ENCODE peak calls at places on chromosomes 2 and 18, in seven cellular contexts. R is GM13976, V is neuronal stem cell, M is hypothalamus, L is T-helper 2 cell, Z is AG04450, H is fibroblast of gingiva. Q is an unnamed sample.
A peak's percentile ranks its signal among the peaks of the same experiment; 100 is the strongest.

GRCh38 chr2:216389565-216389964 is 17.3 kb upstream of the MARCHF4 start:
- DNase-seq in H (no peak), R (no peak), M (no peak), Z (no peak), L (no peak), V (no peak), Q (no peak)

GRCh38 chr2:6880200-6880733 is 2.7 kb downstream of the RSAD2 start:
- DNase-seq in M (no peak), H (no peak), Z (no peak), V (no peak), R (no peak), L (no peak), Q (no peak)

GRCh38 chr2:19350678-19351401 is 7.6 kb downstream of the OSR1 start:
- DNase-seq in M (no peak), L (no peak), V (no peak), Z (no peak), R (peak; percentile 27), H (no peak), Q (no peak)

GRCh38 chr2:55010149-55010591 is 40.1 kb downstream of the RTN4 start:
- DNase-seq in Z (no peak), M (peak; percentile 47), L (peak; percentile 41), R (peak; percentile 24), H (peak; percentile 65), V (no peak), Q (no peak)

GRCh38 chr2:235171511-235172130 is 219.8 kb downstream of the SH3BP4 start:
- DNase-seq in M (no peak), R (no peak), H (peak; percentile 88), L (no peak), V (no peak), Z (peak; percentile 10), Q (no peak)

GRCh38 chr18:10020176-10020575 is 106.4 kb downstream of the VAPA start:
- DNase-seq in H (no peak), M (no peak), R (no peak), Z (no peak), V (no peak), L (no peak), Q (no peak)

GRCh38 chr2:85843543-85843942 is 45.2 kb downstream of the ST3GAL5 start:
- DNase-seq in Z (no peak), V (no peak), H (no peak), M (no peak), L (no peak), R (no peak), Q (no peak)

GRCh38 chr2:240136671-240137292 is 677 bp upstream of the COPS9 start:
- DNase-seq in M (no peak), Z (no peak), V (no peak), R (peak; percentile 63), L (no peak), H (no peak), Q (no peak)

GRCh38 chr18:70058916-70059315 is 111.2 kb upstream of the CD226 start:
- DNase-seq in V (no peak), M (no peak), Z (no peak), L (no peak), H (no peak), R (peak; percentile 57), Q (no peak)

GRCh38 chr2:119827866-119828507 is 68.3 kb downstream of the PTPN4 start:
- DNase-seq in Z (no peak), V (no peak), L (no peak), H (peak; percentile 6), R (no peak), M (no peak), Q (no peak)

GRCh38 chr2:160940699-160941098 is 219.5 kb upstream of the TANK start:
- DNase-seq in R (no peak), Z (no peak), V (no peak), L (no peak), H (peak; percentile 20), M (no peak), Q (no peak)

GRCh38 chr18:27735117-27735516 is 441.8 kb downstream of the CDH2 start:
- DNase-seq in R (no peak), V (no peak), M (no peak), H (no peak), Z (no peak), L (no peak), Q (no peak)

GRCh38 chr2:190961918-190962487 is 52.0 kb downstream of the STAT1 start:
- DNase-seq in H (no peak), R (no peak), V (no peak), M (no peak), Z (no peak), L (no peak), Q (no peak)

GRCh38 chr2:191404568-191404991 is 159.4 kb downstream of the MYO1B start:
- DNase-seq in Z (no peak), H (no peak), V (no peak), M (no peak), L (no peak), R (no peak), Q (no peak)

GRCh38 chr2:219178377-219179175 is 501 bp downstream of the RETREG2 start:
- DNase-seq in R (peak; percentile 60), Z (no peak), M (no peak), L (no peak), H (no peak), V (peak; percentile 40), Q (peak; percentile 26)

GRCh38 chr18:69885841-69886531 is 61.7 kb downstream of the CD226 start:
- DNase-seq in Z (no peak), V (no peak), L (peak; percentile 17), R (peak; percentile 36), H (no peak), M (no peak), Q (no peak)

GRCh38 chr18:9135081-9135911 is 1.3 kb upstream of the ANKRD12 start:
- DNase-seq in L (no peak), H (no peak), M (no peak), R (no peak), V (no peak), Z (no peak), Q (no peak)

GRCh38 chr18:59067873-59068272 is 71.8 kb upstream of the SEC11C start:
- DNase-seq in R (no peak), M (no peak), Z (no peak), L (no peak), V (no peak), H (peak; percentile 5), Q (no peak)

GRCh38 chr18:14963246-14963645 is 215.3 kb downstream of the ANKRD30B start:
- DNase-seq in R (no peak), Z (no peak), M (no peak), V (no peak), H (no peak), L (no peak), Q (no peak)

GRCh38 chr2:36706451-36706850 is 9.9 kb downstream of the VIT start:
- DNase-seq in R (no peak), H (peak; percentile 9), V (no peak), L (no peak), Z (no peak), M (no peak), Q (no peak)

GRCh38 chr18:53906681-53907080 is 317.8 kb downstream of the MBD2 start:
- DNase-seq in M (no peak), Z (no peak), H (no peak), R (no peak), L (no peak), V (no peak), Q (no peak)

GRCh38 chr2:217804786-217805678 is 197.8 kb downstream of the TNS1 start:
- DNase-seq in Z (no peak), V (no peak), M (no peak), L (no peak), R (no peak), H (peak; percentile 18), Q (no peak)

GRCh38 chr2:98334439-98335078 is 11.7 kb upstream of the CNGA3 start:
- DNase-seq in H (peak; percentile 85), L (no peak), R (no peak), V (no peak), M (no peak), Z (peak; percentile 43), Q (no peak)

GRCh38 chr2:178478102-178478441 is 328 bp downstream of the FKBP7 start:
- DNase-seq in H (peak; percentile 13), R (peak; percentile 23), M (no peak), L (no peak), V (no peak), Z (no peak), Q (no peak)

GRCh38 chr2:86078801-86079545 is 26.7 kb downstream of the POLR1A start:
- DNase-seq in V (no peak), R (peak; percentile 47), M (no peak), L (peak; percentile 23), Z (no peak), H (peak; percentile 49), Q (no peak)

GRCh38 chr2:239116456-239117246 is 268.8 kb downstream of the TWIST2 start:
- DNase-seq in R (no peak), L (no peak), V (no peak), M (no peak), Z (no peak), H (no peak), Q (no peak)

GRCh38 chr2:182422864-182423263 is 4.0 kb downstream of the PDE1A start:
- DNase-seq in V (no peak), L (no peak), Z (no peak), H (no peak), M (no peak), R (no peak), Q (no peak)

GRCh38 chr18:34493566-34494358 is 216.3 kb upstream of the DTNA start:
- DNase-seq in R (peak; percentile 59), V (peak; percentile 40), H (no peak), Z (no peak), M (peak; percentile 39), L (no peak), Q (no peak)

GRCh38 chr2:196336715-196337617 is 165.6 kb upstream of the STK17B start:
- DNase-seq in R (no peak), M (no peak), H (peak; percentile 41), V (peak; percentile 9), L (peak; percentile 5), Z (no peak), Q (peak; percentile 5)

GRCh38 chr2:229408356-229408755 is 137.3 kb upstream of the PID1 start:
- DNase-seq in V (no peak), R (no peak), H (peak; percentile 94), L (no peak), Z (peak; percentile 76), M (no peak), Q (no peak)

GRCh38 chr2:42089340-42089925 is 41.6 kb downstream of the PKDCC start:
- DNase-seq in M (no peak), Z (no peak), L (peak; percentile 52), V (peak; percentile 56), R (peak; percentile 81), H (peak; percentile 23), Q (peak; percentile 47)

GRCh38 chr2:213279961-213280360 is 4.3 kb upstream of the SPAG16 start:
- DNase-seq in M (no peak), L (no peak), Z (no peak), R (no peak), V (no peak), H (peak; percentile 91), Q (no peak)

GRCh38 chr2:188291617-188292445 is at the start of gene GULP1:
- DNase-seq in L (no peak), M (no peak), Z (no peak), H (peak; percentile 73), R (peak; percentile 55), V (peak; percentile 83), Q (no peak)

Q was measured in activated T-helper 9 cell treated with anti-CD3 and anti-CD28 coated beads, Interleukin-2, amount 50 U/mL, for 16 hours.